ENCODE peak calls at places on chromosomes 6 and 20, in eight cellular contexts. S is stimulated activated CD8-positive, alpha-beta memory T cell treated with anti-CD3 and anti-CD28 coated beads, Interleukin-15, amount 100 ng/mL, for 24 hours; X is fibroblast of lung; Q is progenitor cell of endocrine pancreas; A is kidney glomerular epithelial cell; P is D341Med; J is KG1; Z is stimulated activated CD4-positive, alpha-beta T cell treated with anti-CD3 and anti-CD28 coated beads, Interleukin-2, amount 100 ng/mL, for 24 hours. B is an unnamed sample.

GRCh38 chr6:39189915-39190544 is 39.2 kb downstream of the KCNK5 start:
- DNase-seq in X (no peak), S (no peak), J (no peak), A (peak), Z (no peak), Q (peak), P (peak), B (no peak)

GRCh38 chr6:35972471-35972985 is 51.6 kb upstream of the SRPK1 start:
- DNase-seq in A (no peak), P (peak), Z (no peak), S (no peak), Q (no peak), J (no peak), X (no peak), B (no peak)

GRCh38 chr6:138107078-138107751 is at the start of gene PERP:
- DNase-seq in P (peak), A (peak), Q (peak), X (peak), J (no peak), S (peak), Z (peak), B (no peak)

GRCh38 chr6:13877116-13877515 is 47.6 kb upstream of the RNF182 start:
- DNase-seq in A (peak), Q (no peak), S (no peak), J (no peak), X (peak), Z (no peak), P (no peak), B (no peak)

GRCh38 chr20:57657537-57658446 is 37.6 kb upstream of the ZBP1 start:
- DNase-seq in Z (no peak), Q (no peak), P (peak), J (no peak), A (no peak), S (no peak), X (no peak), B (no peak)

GRCh38 chr6:147868493-147869222 is 360.2 kb downstream of the SAMD5 start:
- DNase-seq in J (no peak), P (no peak), Q (no peak), Z (no peak), A (no peak), X (peak), S (no peak), B (no peak)

GRCh38 chr20:32012159-32012682 is 2.0 kb downstream of the CCM2L start:
- DNase-seq in Z (no peak), S (no peak), P (no peak), J (no peak), Q (no peak), A (no peak), X (no peak), B (no peak)

GRCh38 chr6:168216139-168216538 is 103.4 kb downstream of the DACT2 start:
- DNase-seq in X (no peak), Z (no peak), J (no peak), A (no peak), S (no peak), Q (no peak), P (no peak), B (no peak)

GRCh38 chr6:27970444-27970843 is 13.4 kb downstream of the OR2B6 start:
- DNase-seq in S (no peak), P (no peak), Q (no peak), Z (no peak), A (no peak), X (no peak), J (no peak), B (no peak)